ENCODE peak calls at places on chromosomes 13 and 19, in four cellular contexts. U is uterus, G is heart right ventricle, L is OCI-LY7. E is an unnamed sample. For H3K9me3, the result is how much of the 10 kb centered on the place peaks cover.

GRCh38 chr19:44621367-44621766 is 8.0 kb downstream of the IGSF23 start:
- DNase-seq in U (no peak), G (no peak), L (no peak), E (no peak)

GRCh38 chr19:2983351-2984195 is 6.2 kb downstream of the TLE6 start:
- DNase-seq in U (peak), G (peak), L (peak), E (peak)

GRCh38 chr19:49417090-49417489 is 6.2 kb downstream of the PTH2 start:
- DNase-seq in G (no peak), U (no peak), L (peak), E (no peak)

GRCh38 chr19:50896591-50897190 is 14.5 kb downstream of the KLK4 start:
- DNase-seq in G (no peak), L (peak), U (no peak), E (peak)

GRCh38 chr19:11486661-11487503 is 6.0 kb upstream of the ELAVL3 start:
- DNase-seq in U (no peak), G (no peak), L (no peak), E (no peak)

GRCh38 chr19:53394522-53394973 is 401 bp upstream of the ZNF765 start:
- DNase-seq in G (peak), L (no peak), U (peak), E (peak)

GRCh38 chr19:45049073-45049736 is 10.4 kb downstream of the CLASRP start:
- DNase-seq in G (peak), U (no peak), L (no peak), E (peak)

GRCh38 chr19:1503089-1503924 is 9.5 kb downstream of the ADAMTSL5 start:
- DNase-seq in U (no peak), G (no peak), L (peak), E (no peak)

GRCh38 chr13:105193026-105193425 is 1342.4 kb downstream of the EFNB2 start:
- DNase-seq in L (no peak), G (no peak), U (no peak), E (no peak)

GRCh38 chr13:27264181-27264580 is 6.4 kb upstream of the RASL11A start:
- DNase-seq in L (peak), U (no peak), G (peak), E (peak)

DNA sequence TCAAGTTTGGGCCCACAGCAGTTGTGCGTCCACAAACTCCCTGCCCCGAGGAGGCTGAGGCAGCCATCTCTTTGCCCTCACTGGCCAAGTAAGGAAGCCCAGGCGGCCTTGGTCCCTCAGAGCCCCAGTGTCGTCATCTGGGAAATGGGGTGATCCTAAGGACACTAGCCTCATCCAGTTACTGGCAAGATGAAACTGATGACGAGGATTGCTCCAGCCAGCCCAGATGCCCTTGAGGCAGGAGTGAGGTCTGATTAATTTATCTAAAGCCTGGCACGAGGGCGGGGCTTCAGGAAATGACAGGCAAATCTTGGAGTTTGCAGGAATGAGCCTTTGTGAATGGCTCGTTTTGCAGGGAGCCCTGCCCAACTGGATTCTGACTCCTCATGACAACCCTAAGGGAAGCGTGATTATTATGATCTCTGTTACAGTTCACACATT is 5.6 kb downstream of the LIPE start:
- DNase-seq in U (peak), G (peak), L (no peak), E (peak)
- H3K27ac ChIP-seq in U (peak), G (peak), L (peak), E (peak)

DNA sequence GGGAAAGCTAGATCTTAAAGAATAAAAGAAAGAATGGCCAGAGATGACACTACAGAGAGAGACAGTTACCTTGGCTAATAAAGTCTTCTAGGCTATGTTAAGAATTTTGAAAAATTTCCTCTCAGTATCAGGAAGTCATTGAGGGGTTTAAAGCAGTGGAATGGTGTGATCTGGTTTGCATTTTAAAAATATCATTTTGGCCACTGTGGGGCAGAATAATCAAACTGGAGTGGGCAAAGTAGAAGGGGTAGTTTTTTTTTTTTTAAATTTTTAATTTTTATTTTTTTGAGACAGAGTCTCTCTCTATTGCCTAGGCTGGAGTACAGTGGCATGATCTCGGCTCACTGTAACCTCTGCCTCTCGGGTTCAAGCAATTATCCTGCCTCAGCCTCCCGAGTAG is 4.4 kb upstream of the CNMD start:
- DNase-seq in L (no peak), U (no peak), G (no peak), E (no peak)
- TF ChIP-seq CTCF in L (peak), U (no peak), G (no peak), E (no peak)

GRCh38 chr19:9353011-9353410 is 9.8 kb upstream of the ZNF177 start:
- DNase-seq in U (no peak), L (no peak), G (no peak), E (no peak)
- H3K9me3 ChIP-seq in U (half or more), L (under half), G (half or more), E (under half)

DNA sequence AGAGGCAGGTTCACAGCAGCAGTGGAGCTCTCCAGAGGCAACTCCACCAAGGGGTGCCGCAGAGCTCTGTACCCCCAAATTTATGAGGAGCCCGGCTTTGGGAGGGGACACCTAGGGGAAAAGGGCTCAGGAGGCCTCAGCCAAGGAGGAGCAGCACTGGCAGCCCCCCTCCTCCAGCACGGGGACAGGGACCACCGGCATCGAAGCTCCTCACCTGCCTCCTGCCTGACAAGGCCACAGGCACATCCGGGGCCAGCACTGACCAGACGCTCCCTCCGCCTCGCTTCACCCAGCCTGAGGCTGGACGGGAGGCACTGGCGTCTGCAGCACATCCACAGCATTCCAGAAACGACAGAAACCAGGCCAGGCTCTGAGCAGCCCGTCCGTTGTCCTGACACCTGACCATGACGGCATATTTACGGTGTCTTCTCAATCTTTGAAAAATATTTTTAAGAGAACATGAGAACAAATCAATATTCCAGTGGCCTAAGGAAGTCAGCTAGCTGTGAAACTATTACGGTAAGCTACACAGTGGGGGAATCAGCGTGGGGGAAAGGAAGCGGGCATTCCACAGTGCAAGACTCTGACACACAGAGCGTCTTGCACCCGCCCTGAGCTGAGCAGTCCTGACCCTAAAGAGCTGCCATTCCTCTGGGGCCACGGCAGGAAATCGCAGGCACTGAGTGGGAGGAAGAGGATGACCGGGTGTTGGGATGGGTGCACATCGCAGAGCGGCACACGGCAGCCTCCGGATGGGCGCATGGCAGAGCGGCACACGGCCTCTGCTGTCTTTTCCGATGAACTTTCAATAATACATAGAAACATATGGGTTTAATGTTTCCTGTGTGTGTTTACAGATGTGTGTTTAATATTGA is 26.8 kb downstream of the RASA3 start:
- DNase-seq in L (no peak), G (no peak), U (peak), E (no peak)
- H3K27ac ChIP-seq in L (no peak), G (no peak), U (no peak), E (no peak)

DNA sequence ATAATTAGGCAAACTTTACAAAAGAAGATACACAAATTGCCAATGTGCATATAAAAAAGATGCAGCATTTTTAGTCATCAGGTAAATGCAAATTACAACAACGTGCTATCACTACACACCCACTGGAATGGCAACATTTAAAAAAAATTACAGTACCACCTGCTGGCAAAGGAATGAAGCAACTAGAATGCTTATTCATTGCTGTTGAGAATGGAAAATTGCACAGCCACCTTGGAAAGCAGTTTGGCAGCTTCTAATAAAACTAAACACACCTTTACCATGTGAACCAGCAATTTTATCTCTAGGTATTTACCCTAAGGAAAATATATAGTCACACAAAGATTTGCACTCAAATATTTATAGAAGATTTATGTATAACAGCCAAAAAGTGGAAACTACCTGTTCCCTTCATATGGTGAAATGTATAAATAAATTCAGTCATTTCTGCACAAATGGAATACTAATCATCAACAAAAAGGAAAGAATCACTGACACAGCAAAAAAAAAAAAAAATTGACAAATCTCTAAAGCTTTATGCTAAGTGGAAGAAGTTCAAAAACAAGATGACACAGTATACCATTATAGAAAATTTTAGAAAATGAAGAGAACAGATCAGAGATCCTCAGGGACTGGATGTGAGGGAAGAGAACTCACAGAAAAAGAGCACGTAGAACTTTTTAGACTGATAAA is 30.3 kb downstream of the OXGR1 start:
- DNase-seq in G (no peak), L (no peak), U (no peak), E (no peak)
- TF ChIP-seq CTCF in G (no peak), L (peak), U (no peak), E (no peak)

GRCh38 chr13:113655358-113656014 is 2.5 kb downstream of the ATP4B start:
- DNase-seq in U (peak), G (no peak), L (no peak), E (no peak)
- H3K9me3 ChIP-seq in U (under half), G (under half), L (under half), E (under half)

DNA sequence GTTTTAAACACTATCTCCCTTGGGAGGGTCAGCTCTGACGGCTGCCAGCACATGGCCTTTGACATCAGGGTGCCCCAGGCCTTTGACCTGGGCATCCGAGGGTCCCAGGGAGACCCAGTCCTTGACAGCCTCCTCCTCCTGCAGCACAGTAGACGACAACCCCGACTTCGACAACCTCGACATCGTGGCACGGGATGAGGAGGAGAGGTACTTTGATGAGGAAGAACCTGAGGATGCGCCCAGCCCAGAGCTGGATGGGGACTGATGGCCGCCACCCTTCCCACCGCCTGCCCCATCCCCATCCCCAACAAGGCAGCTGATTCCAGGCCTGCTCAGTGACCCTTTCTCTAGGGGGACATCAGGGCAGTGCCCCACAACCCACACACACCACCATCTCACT is 12.5 kb downstream of the CCDC97 start:
- DNase-seq in G (no peak), L (no peak), U (peak), E (no peak)
- H3K27ac ChIP-seq in G (peak), L (no peak), U (peak), E (peak)

E was measured in adrenal gland.